ENCODE peak calls at places on chromosomes 5 and 9, in five cellular contexts. One of them, this sample, is unnamed.

GRCh38 chr5:994821-995220 is 13.8 kb upstream of the NKD2 start:
- DNase-seq in H1: peak
- DNase-seq in GM12878: no peak
- DNase-seq in K562: no peak
- DNase-seq in HepG2: no peak
- DNase-seq in this sample: no peak

GRCh38 chr5:106858616-106859015 is 812.1 kb downstream of the EFNA5 start:
- DNase-seq in H1: no peak
- DNase-seq in GM12878: no peak
- DNase-seq in K562: no peak
- DNase-seq in HepG2: no peak
- DNase-seq in this sample: no peak

GRCh38 chr5:31811210-31811609 is 172.3 kb downstream of the PDZD2 start:
- DNase-seq in H1: no peak
- DNase-seq in GM12878: no peak
- DNase-seq in K562: no peak
- DNase-seq in HepG2: peak
- DNase-seq in this sample: peak

GRCh38 chr5:171913987-171914273 is 92.5 kb downstream of the FBXW11 start:
- DNase-seq in H1: no peak
- DNase-seq in GM12878: no peak
- DNase-seq in K562: no peak
- DNase-seq in HepG2: no peak
- DNase-seq in this sample: no peak

GRCh38 chr5:2300861-2301610 is 418.3 kb upstream of the IRX4 start:
- DNase-seq in H1: no peak
- DNase-seq in GM12878: no peak
- DNase-seq in K562: no peak
- DNase-seq in HepG2: no peak
- DNase-seq in this sample: no peak

GRCh38 chr9:110777201-110777842 is 108.7 kb downstream of the MUSK start:
- DNase-seq in H1: no peak
- DNase-seq in GM12878: no peak
- DNase-seq in K562: no peak
- DNase-seq in HepG2: no peak
- DNase-seq in this sample: no peak

GRCh38 chr9:97559111-97559514 is 57.6 kb downstream of the TMOD1 start:
- DNase-seq in H1: no peak
- DNase-seq in GM12878: peak
- DNase-seq in K562: no peak
- DNase-seq in HepG2: no peak
- DNase-seq in this sample: no peak

GRCh38 chr5:158376679-158377078 is 517.7 kb upstream of the CLINT1 start:
- DNase-seq in H1: no peak
- DNase-seq in GM12878: no peak
- DNase-seq in K562: no peak
- DNase-seq in HepG2: no peak
- DNase-seq in this sample: no peak

GRCh38 chr5:61298580-61298979 is 33.5 kb upstream of the ZSWIM6 start:
- DNase-seq in H1: no peak
- DNase-seq in GM12878: no peak
- DNase-seq in K562: no peak
- DNase-seq in HepG2: peak
- DNase-seq in this sample: no peak

GRCh38 chr5:138352722-138353549 is 451 bp downstream of the KDM3B start:
- DNase-seq in H1: peak
- DNase-seq in GM12878: no peak
- DNase-seq in K562: peak
- DNase-seq in HepG2: peak
- DNase-seq in this sample: no peak

GRCh38 chr5:117261948-117262606 is 687.5 kb upstream of the SEMA6A start:
- DNase-seq in H1: no peak
- DNase-seq in GM12878: no peak
- DNase-seq in K562: no peak
- DNase-seq in HepG2: no peak
- DNase-seq in this sample: no peak

GRCh38 chr5:56190500-56190899 is 42.6 kb downstream of the ANKRD55 start:
- DNase-seq in H1: no peak
- DNase-seq in GM12878: no peak
- DNase-seq in K562: no peak
- DNase-seq in HepG2: no peak
- DNase-seq in this sample: no peak

GRCh38 chr9:78242041-78242440 is 6.2 kb downstream of the CEP78 start:
- DNase-seq in H1: no peak
- DNase-seq in GM12878: no peak
- DNase-seq in K562: no peak
- DNase-seq in HepG2: no peak
- DNase-seq in this sample: no peak

GRCh38 chr5:107381189-107381856 is 289.4 kb downstream of the EFNA5 start:
- DNase-seq in H1: no peak
- DNase-seq in GM12878: no peak
- DNase-seq in K562: no peak
- DNase-seq in HepG2: peak
- DNase-seq in this sample: peak

GRCh38 chr9:121561385-121562222 is 62.0 kb upstream of the GGTA1 start:
- DNase-seq in H1: no peak
- DNase-seq in GM12878: no peak
- DNase-seq in K562: no peak
- DNase-seq in HepG2: no peak
- DNase-seq in this sample: no peak

GRCh38 chr5:178279723-178280438 is 47.3 kb upstream of the PHYKPL start:
- DNase-seq in H1: peak
- DNase-seq in GM12878: no peak
- DNase-seq in K562: peak
- DNase-seq in HepG2: peak
- DNase-seq in this sample: peak

GRCh38 chr9:26975728-26976707 is 19.8 kb downstream of the IFT74 start:
- DNase-seq in H1: peak
- DNase-seq in GM12878: no peak
- DNase-seq in K562: no peak
- DNase-seq in HepG2: peak
- DNase-seq in this sample: peak

GRCh38 chr9:1870915-1871314 is 144.2 kb upstream of the SMARCA2 start:
- DNase-seq in H1: no peak
- DNase-seq in GM12878: no peak
- DNase-seq in K562: no peak
- DNase-seq in HepG2: no peak
- DNase-seq in this sample: no peak

GRCh38 chr9:117400131-117400530 is 14.7 kb downstream of the ASTN2 start:
- DNase-seq in H1: no peak
- DNase-seq in GM12878: no peak
- DNase-seq in K562: no peak
- DNase-seq in HepG2: no peak
- DNase-seq in this sample: no peak

DNA sequence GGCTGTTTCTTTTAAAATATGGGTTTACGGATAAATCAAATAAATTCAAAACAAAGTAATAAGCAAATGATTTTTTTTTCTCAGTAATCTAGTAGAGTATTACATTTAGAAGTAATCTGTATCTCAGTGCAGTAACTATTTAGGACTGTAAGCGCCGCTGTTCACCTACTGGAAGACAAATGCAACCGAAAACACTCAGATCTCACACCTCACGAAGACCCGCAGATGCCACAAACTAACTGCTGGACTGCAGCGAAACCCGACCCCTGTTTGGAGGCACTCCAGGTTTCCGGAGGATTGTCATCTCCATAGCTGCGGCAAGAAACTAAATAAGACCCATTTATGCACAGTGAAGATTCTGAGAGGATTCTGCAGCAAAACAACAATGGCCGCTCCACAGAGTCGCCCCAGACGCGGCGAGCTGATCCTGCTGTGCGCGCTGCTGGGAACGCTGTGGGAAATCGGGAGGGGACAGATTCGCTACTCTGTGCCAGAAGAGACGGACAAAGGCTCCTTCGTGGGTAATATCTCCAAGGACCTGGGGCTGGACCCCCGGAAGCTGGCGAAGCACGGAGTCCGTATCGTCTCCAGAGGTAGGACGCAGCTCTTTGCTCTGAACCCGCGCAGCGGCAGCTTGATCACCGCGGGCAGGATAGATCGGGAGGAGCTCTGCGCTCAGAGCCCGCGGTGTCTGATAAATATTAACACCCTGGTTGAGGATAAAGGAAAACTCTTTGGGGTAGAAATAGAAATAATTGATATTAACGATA is at the start of gene PCDHGA8:
- DNase-seq in H1: no peak
- DNase-seq in GM12878: no peak
- DNase-seq in K562: no peak
- DNase-seq in HepG2: no peak
- DNase-seq in this sample: peak
- H2AFZ ChIP-seq in H1: no peak
- H2AFZ ChIP-seq in GM12878: no peak
- H2AFZ ChIP-seq in K562: peak
- H2AFZ ChIP-seq in HepG2: no peak
- H2AFZ ChIP-seq in this sample: no peak

GRCh38 chr5:119058979-119059529 is 11.8 kb upstream of the DMXL1 start:
- DNase-seq in H1: no peak
- DNase-seq in GM12878: no peak
- DNase-seq in K562: no peak
- DNase-seq in HepG2: no peak
- DNase-seq in this sample: no peak

GRCh38 chr5:119059740-119060255 is 11.1 kb upstream of the DMXL1 start:
- DNase-seq in H1: peak
- DNase-seq in GM12878: no peak
- DNase-seq in K562: peak
- DNase-seq in HepG2: no peak
- DNase-seq in this sample: no peak

GRCh38 chr5:119067338-119067737 is 3.5 kb upstream of the DMXL1 start:
- DNase-seq in H1: no peak
- DNase-seq in GM12878: no peak
- DNase-seq in K562: no peak
- DNase-seq in HepG2: no peak
- DNase-seq in this sample: no peak

GRCh38 chr5:119063579-119064379 is 7.1 kb upstream of the DMXL1 start:
- DNase-seq in H1: peak
- DNase-seq in GM12878: no peak
- DNase-seq in K562: peak
- DNase-seq in HepG2: peak
- DNase-seq in this sample: no peak
- TF ChIP-seq SP1 in H1: no peak
- TF ChIP-seq SP1 in GM12878: no peak
- TF ChIP-seq SP1 in K562: no peak
- TF ChIP-seq SP1 in HepG2: no peak
- TF ChIP-seq SP1 in this sample: no peak

GRCh38 chr9:72674961-72675360 is 153.6 kb downstream of the TMC1 start:
- DNase-seq in H1: no peak
- DNase-seq in GM12878: no peak
- DNase-seq in K562: no peak
- DNase-seq in HepG2: no peak
- DNase-seq in this sample: no peak

GRCh38 chr9:72680593-72681317 is 159.3 kb downstream of the TMC1 start:
- DNase-seq in H1: no peak
- DNase-seq in GM12878: no peak
- DNase-seq in K562: no peak
- DNase-seq in HepG2: no peak
- DNase-seq in this sample: no peak

GRCh38 chr9:72675586-72675985 is 154.2 kb downstream of the TMC1 start:
- DNase-seq in H1: no peak
- DNase-seq in GM12878: no peak
- DNase-seq in K562: no peak
- DNase-seq in HepG2: no peak
- DNase-seq in this sample: no peak
- TF ChIP-seq ATF3 in H1: no peak
- TF ChIP-seq ATF3 in GM12878: no peak
- TF ChIP-seq ATF3 in K562: no peak
- TF ChIP-seq ATF3 in HepG2: no peak
- TF ChIP-seq ATF3 in this sample: no peak

DNA sequence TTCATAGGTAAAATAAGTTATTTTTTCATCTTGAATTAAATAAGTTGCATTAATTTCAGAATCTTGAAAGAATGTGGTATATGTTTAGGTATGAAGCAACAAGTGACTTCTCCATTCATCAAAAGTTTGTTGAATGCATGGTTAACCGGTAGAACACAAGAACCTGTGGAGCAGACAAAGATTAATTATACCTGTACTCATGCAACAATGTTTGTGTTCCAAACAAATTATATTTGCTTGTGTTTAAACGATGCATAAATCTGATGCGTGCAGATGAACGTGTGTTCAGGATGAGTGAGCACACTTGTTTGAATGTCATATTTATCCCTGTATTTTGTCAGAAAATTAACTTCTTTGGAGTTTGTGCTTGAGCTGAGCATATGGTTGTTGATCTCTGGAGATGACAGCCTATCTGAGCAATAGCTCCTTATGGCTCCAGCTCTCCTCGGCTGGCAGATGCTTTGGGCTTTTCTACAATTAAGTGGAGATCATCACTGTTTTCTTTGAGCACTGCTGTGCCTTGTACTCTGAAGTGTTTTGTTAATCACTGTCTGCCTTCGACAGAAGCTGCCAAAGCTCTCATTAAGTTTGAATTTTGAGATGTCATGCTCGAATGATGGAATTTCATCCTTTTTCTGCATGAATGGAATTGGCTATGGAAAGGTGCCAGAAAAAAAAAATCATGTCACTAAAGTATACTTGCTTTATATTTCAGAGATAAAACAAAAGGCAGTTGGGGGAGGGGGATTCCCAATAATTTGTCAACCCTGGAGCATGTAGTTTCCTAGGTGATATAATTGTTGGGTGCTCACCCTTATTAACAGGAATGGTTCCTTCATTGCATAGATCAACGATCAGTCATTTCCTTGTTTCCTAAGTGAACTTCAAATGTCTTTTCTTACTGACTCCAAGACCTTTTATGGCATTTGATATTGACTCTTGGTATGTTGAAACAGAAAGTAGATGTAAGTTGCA is 502.5 kb upstream of the ARRDC3 start:
- DNase-seq in H1: no peak
- DNase-seq in GM12878: no peak
- DNase-seq in K562: no peak
- DNase-seq in HepG2: no peak
- DNase-seq in this sample: no peak
- H2AFZ ChIP-seq in H1: no peak
- H2AFZ ChIP-seq in GM12878: no peak
- H2AFZ ChIP-seq in K562: no peak
- H2AFZ ChIP-seq in HepG2: no peak
- H2AFZ ChIP-seq in this sample: no peak

GRCh38 chr9:112308576-112308975 is 24.8 kb downstream of the PTBP3 start:
- DNase-seq in H1: no peak
- DNase-seq in GM12878: no peak
- DNase-seq in K562: no peak
- DNase-seq in HepG2: peak
- DNase-seq in this sample: no peak
- TF ChIP-seq SP1 in H1: no peak
- TF ChIP-seq SP1 in GM12878: no peak
- TF ChIP-seq SP1 in K562: no peak
- TF ChIP-seq SP1 in HepG2: no peak
- TF ChIP-seq SP1 in this sample: no peak

GRCh38 chr9:36023260-36024048 is 13.3 kb upstream of the RECK start:
- DNase-seq in H1: peak
- DNase-seq in GM12878: peak
- DNase-seq in K562: peak
- DNase-seq in HepG2: peak
- DNase-seq in this sample: peak
- TF ChIP-seq ATF3 in H1: no peak
- TF ChIP-seq ATF3 in GM12878: no peak
- TF ChIP-seq ATF3 in K562: no peak
- TF ChIP-seq ATF3 in HepG2: no peak
- TF ChIP-seq ATF3 in this sample: no peak

GRCh38 chr9:128588581-128589233 is 36.3 kb downstream of the SPTAN1 start:
- DNase-seq in H1: no peak
- DNase-seq in GM12878: no peak
- DNase-seq in K562: no peak
- DNase-seq in HepG2: no peak
- DNase-seq in this sample: no peak
- H2AFZ ChIP-seq in H1: no peak
- H2AFZ ChIP-seq in GM12878: no peak
- H2AFZ ChIP-seq in K562: no peak
- H2AFZ ChIP-seq in HepG2: no peak
- H2AFZ ChIP-seq in this sample: no peak